ENCODE peak calls at places on chromosomes 3 and 15, in six cellular contexts. J is kidney epithelial cell, I is Peyer's patch, A is heart right ventricle, O is fibroblast of lung, D is astrocyte. C is an unnamed sample.

GRCh38 chr3:127002195-127003174 is 19.6 kb downstream of the PLXNA1 start:
- DNase-seq in J (peak), I (peak), A (peak), O (peak), D (peak), C (peak)

GRCh38 chr3:131933665-131934064 is 101.1 kb downstream of the CPNE4 start:
- DNase-seq in J (no peak), I (no peak), A (no peak), O (no peak), D (no peak), C (no peak)

GRCh38 chr3:104596551-104596950 is 770.2 kb upstream of the ALCAM start:
- DNase-seq in J (peak), I (no peak), A (no peak), O (peak), D (peak), C (peak)

GRCh38 chr3:172582712-172583111 is 59.5 kb upstream of the TNFSF10 start:
- DNase-seq in J (no peak), I (no peak), A (no peak), O (peak), D (peak), C (peak)

GRCh38 chr3:165835431-165835830 is 1.8 kb downstream of the BCHE start:
- DNase-seq in J (no peak), I (no peak), A (no peak), O (no peak), D (no peak), C (no peak)

GRCh38 chr3:97885931-97886824 is 64.4 kb downstream of the CRYBG3 start:
- DNase-seq in J (no peak), I (no peak), A (no peak), O (peak), D (no peak), C (no peak)

GRCh38 chr3:4656059-4656458 is 162.9 kb downstream of the ITPR1 start:
- DNase-seq in J (peak), I (peak), A (peak), O (peak), D (peak), C (peak)

GRCh38 chr15:44029940-44030568 is 165.0 kb downstream of the FRMD5 start:
- DNase-seq in J (no peak), I (no peak), A (no peak), O (peak), D (peak), C (peak)

GRCh38 chr3:32325957-32326356 is 65.7 kb upstream of the CMTM7 start:
- DNase-seq in J (peak), I (no peak), A (no peak), O (peak), D (peak), C (peak)

GRCh38 chr3:15647629-15648167 is 46.2 kb downstream of the BTD start:
- DNase-seq in J (peak), I (no peak), A (peak), O (peak), D (peak), C (peak)

GRCh38 chr15:40593130-40593529 is 919 bp upstream of the KNL1 start:
- DNase-seq in J (no peak), I (no peak), A (no peak), O (no peak), D (no peak), C (no peak)

GRCh38 chr3:123941150-123941941 is 19.7 kb downstream of the CCDC14 start:
- DNase-seq in J (no peak), I (no peak), A (no peak), O (peak), D (no peak), C (peak)

GRCh38 chr3:142987080-142987700 is 14.2 kb upstream of the U2SURP start:
- DNase-seq in J (no peak), I (no peak), A (no peak), O (peak), D (no peak), C (peak)

GRCh38 chr15:39685999-39686613 is 96.5 kb downstream of the FSIP1 start:
- DNase-seq in J (no peak), I (no peak), A (peak), O (peak), D (peak), C (peak)

GRCh38 chr15:50219820-50220219 is 37.8 kb downstream of the SLC27A2 start:
- DNase-seq in J (no peak), I (no peak), A (no peak), O (no peak), D (peak), C (no peak)

GRCh38 chr3:149662240-149662887 is 4.5 kb upstream of the WWTR1 start:
- DNase-seq in J (no peak), I (no peak), A (no peak), O (peak), D (peak), C (no peak)

DNA sequence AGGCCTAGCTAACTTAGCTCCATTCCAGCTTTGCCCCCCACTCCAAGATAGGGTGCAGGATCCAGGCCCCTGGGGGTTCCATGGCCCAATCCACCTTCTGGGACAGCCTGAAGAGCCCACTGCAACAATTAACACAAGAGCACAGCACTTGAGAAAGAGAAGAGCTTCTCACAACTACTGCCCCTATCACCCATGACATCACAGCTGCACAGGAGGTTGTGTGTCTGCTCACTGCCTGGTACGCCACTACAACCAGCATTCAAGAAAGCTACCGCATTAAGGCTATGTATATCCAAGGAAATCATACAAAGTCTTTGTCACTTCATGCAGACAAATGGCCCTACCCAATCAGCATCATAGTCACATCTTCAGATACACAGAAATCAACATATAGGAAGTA is 62.0 kb downstream of the MYO5A start:
- DNase-seq in J (no peak), I (no peak), A (no peak), O (no peak), D (no peak), C (no peak)
- H3K4me3 ChIP-seq in J (no peak), I (no peak), A (no peak), O (no peak), D (no peak), C (no peak)

GRCh38 chr3:129422897-129423296 is 5.5 kb downstream of the EFCAB12 start:
- DNase-seq in J (no peak), I (no peak), A (no peak), O (no peak), D (no peak), C (no peak)
- H3K4me3 ChIP-seq in J (no peak), I (no peak), A (no peak), O (no peak), D (no peak), C (no peak)

GRCh38 chr3:40387001-40387894 is at the start of gene ENTPD3:
- DNase-seq in J (no peak), I (peak), A (no peak), O (peak), D (no peak), C (no peak)
- H3K4me3 ChIP-seq in J (peak), I (peak), A (peak), O (peak), D (peak), C (peak)

GRCh38 chr3:152309535-152310317 is 41.0 kb downstream of the MBNL1 start:
- DNase-seq in J (no peak), I (no peak), A (no peak), O (peak), D (peak), C (peak)
- H3K4me3 ChIP-seq in J (no peak), I (no peak), A (no peak), O (no peak), D (no peak), C (no peak)

GRCh38 chr3:24018784-24019570 is 73.9 kb downstream of the NR1D2 start:
- DNase-seq in J (no peak), I (no peak), A (no peak), O (no peak), D (no peak), C (no peak)
- H3K4me3 ChIP-seq in J (no peak), I (no peak), A (no peak), O (no peak), D (no peak), C (no peak)

DNA sequence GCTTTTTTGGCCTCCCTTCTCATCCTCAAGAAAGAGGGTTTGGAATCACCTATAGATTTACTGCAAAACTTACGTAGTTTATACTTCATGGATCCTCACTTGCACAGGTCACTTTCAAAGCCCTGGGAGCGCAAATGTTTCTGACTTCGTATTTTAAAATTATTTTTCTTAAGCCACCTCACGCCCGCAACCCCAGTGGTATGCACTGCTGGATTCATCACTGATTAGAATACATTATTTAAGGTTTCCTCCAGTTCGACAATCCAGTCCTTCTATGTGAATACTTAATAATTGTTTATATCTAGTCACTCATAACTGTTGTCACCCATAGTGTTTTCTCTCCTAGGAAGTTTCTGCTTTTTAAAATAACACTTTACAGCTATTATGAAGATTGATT is 339.9 kb downstream of the CHL1 start:
- DNase-seq in J (no peak), I (no peak), A (no peak), O (no peak), D (no peak), C (no peak)
- H3K4me3 ChIP-seq in J (peak), I (peak), A (peak), O (peak), D (peak), C (peak)

DNA sequence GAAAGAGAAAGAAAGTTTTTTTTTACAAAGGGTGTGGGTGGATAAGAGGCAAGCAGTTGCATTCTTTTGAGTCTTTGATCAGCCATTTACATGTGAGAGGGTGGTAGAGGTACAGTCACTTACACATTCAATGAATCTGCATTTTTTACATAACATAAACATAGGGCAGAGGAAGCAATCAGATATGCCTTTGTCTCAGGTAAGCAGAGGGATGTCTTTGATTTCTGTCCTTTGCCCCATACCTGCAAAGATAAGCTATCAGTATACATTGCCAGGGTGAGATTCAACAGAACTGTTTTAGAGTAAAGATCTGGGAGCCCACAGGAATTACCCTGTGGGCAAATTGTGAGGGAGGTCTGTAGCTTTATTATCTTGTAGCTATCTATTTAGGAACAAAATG is 5.4 kb upstream of the PPP1R2 start:
- DNase-seq in J (no peak), I (no peak), A (no peak), O (no peak), D (no peak), C (no peak)
- H3K4me3 ChIP-seq in J (no peak), I (no peak), A (no peak), O (no peak), D (no peak), C (no peak)

GRCh38 chr3:107644631-107645030 is 121.9 kb downstream of the BBX start:
- DNase-seq in J (no peak), I (no peak), A (no peak), O (no peak), D (no peak), C (peak)
- H3K4me3 ChIP-seq in J (no peak), I (no peak), A (no peak), O (no peak), D (no peak), C (no peak)

GRCh38 chr3:157327018-157327417 is 109.6 kb upstream of the PTX3 start:
- DNase-seq in J (no peak), I (no peak), A (no peak), O (no peak), D (no peak), C (no peak)

GRCh38 chr3:157333551-157333991 is 103.1 kb upstream of the PTX3 start:
- DNase-seq in J (no peak), I (no peak), A (no peak), O (peak), D (peak), C (peak)

GRCh38 chr3:157330206-157330605 is 106.4 kb upstream of the PTX3 start:
- DNase-seq in J (no peak), I (no peak), A (no peak), O (no peak), D (no peak), C (peak)

GRCh38 chr3:157327837-157328236 is 108.8 kb upstream of the PTX3 start:
- DNase-seq in J (no peak), I (no peak), A (no peak), O (no peak), D (no peak), C (no peak)

DNA sequence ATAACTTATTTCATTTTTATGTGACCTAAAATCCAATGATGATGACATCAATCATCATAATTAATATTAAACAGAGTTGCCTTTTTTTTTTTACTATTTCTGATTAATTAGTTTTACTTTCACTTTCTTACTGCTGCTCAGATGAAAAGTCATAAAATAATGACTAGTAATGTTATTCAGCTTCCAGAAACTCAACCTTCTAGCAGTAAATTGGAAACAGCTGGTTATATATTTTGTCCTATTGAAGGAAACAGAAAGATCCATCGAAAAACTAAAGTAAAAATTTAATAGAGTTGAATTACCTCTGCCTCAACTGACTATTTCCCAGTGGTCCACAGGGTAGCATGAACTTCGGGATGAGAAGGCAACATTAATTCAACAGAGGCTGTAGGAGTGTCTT is 107.1 kb upstream of the PTX3 start:
- DNase-seq in J (no peak), I (no peak), A (no peak), O (no peak), D (no peak), C (peak)
- H3K4me3 ChIP-seq in J (no peak), I (no peak), A (no peak), O (no peak), D (no peak), C (no peak)

C was measured in fibroblast of the aortic adventitia.